ENCODE peak calls at places on chromosomes 13 and 19, in four cellular contexts. C, U, F and A are unnamed samples. For H3K36me3, the result is how much of the 10 kb centered on the place peaks cover.

GRCh38 chr19:33520844-33521479 is 629 bp downstream of the PEPD start:
- DNase-seq in C (peak), F (no peak), U (no peak), A (no peak)

GRCh38 chr13:98308525-98308911 is 131.4 kb upstream of the RNF113B start:
- DNase-seq in F (no peak), U (no peak), C (no peak), A (no peak)

GRCh38 chr19:49896863-49897621 is at the start of gene IL4I1:
- DNase-seq in C (peak), F (no peak), U (no peak), A (peak)

GRCh38 chr13:37392389-37392788 is 206.2 kb downstream of the POSTN start:
- DNase-seq in C (no peak), F (no peak), U (no peak), A (no peak)

GRCh38 chr19:33487901-33488817 is 33.4 kb downstream of the PEPD start:
- DNase-seq in F (no peak), C (no peak), U (no peak), A (no peak)

GRCh38 chr13:77213644-77214043 is 113.2 kb downstream of the MYCBP2 start:
- DNase-seq in F (no peak), C (no peak), U (no peak), A (no peak)

GRCh38 chr13:95754069-95754468 is 77.1 kb downstream of the DNAJC3 start:
- DNase-seq in C (no peak), F (no peak), U (no peak), A (no peak)

GRCh38 chr13:108508263-108508662 is 121.1 kb upstream of the MYO16 start:
- DNase-seq in C (no peak), F (no peak), U (no peak), A (no peak)

GRCh38 chr19:694481-695349 is 537 bp downstream of the PRSS57 start:
- DNase-seq in U (no peak), C (no peak), F (no peak), A (no peak)

GRCh38 chr19:45154064-45154827 is 6.5 kb downstream of the NKPD1 start:
- DNase-seq in U (peak), F (no peak), C (no peak), A (no peak)

GRCh38 chr19:29630661-29631060 is 24.6 kb downstream of the POP4 start:
- DNase-seq in C (no peak), U (no peak), F (no peak), A (no peak)
- H3K36me3 ChIP-seq in C (under half), U (under half), F (under half), A (under half)

GRCh38 chr19:18861917-18862316 is 30.2 kb downstream of the UPF1 start:
- DNase-seq in U (no peak), C (no peak), F (no peak), A (no peak)
- H3K36me3 ChIP-seq in U (under half), C (half or more), F (half or more), A (under half)

DNA sequence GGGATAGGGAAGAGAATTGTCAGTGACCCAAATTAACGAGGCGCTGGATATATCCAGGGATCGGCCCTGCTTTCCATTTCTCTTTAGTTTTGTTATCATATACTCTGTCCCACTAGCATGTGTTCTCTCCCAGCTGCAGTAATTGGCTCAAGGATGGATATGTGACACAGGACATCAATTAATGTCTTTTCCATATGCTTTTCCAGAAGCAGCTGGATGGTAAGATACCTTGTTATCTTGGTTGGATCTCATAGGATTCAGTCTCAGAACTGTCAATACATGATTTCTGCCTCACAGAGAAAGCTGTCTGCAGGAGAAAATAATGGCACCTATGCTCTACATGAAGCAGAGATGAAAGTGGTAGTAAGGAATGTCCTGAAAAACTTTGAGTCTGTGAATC is 157.1 kb upstream of the SPRY2 start:
- DNase-seq in F (no peak), U (no peak), C (no peak), A (no peak)
- H3K36me3 ChIP-seq in F (under half), U (under half), C (under half), A (under half)

DNA sequence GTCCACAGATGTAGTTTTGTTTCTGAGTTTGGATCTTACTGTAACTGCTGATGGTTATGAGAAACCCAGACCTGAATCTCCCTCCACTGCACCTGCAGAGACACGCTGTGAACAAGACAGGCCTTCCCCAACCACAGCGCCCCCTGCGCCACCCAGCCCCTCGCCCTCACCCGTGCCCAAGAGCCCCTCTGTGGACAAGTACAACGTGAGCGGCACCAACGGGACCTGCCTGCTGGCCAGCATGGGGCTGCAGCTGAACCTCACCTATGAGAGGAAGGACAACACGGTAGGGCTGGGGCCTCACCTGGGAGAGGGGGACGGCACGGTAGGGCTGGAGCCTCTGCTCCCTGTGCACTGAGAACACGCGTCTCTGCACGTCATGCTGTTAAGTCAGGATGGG is 22.3 kb downstream of the LAMP1 start:
- DNase-seq in C (no peak), F (no peak), U (no peak), A (no peak)
- H3K36me3 ChIP-seq in C (under half), F (half or more), U (under half), A (under half)

DNA sequence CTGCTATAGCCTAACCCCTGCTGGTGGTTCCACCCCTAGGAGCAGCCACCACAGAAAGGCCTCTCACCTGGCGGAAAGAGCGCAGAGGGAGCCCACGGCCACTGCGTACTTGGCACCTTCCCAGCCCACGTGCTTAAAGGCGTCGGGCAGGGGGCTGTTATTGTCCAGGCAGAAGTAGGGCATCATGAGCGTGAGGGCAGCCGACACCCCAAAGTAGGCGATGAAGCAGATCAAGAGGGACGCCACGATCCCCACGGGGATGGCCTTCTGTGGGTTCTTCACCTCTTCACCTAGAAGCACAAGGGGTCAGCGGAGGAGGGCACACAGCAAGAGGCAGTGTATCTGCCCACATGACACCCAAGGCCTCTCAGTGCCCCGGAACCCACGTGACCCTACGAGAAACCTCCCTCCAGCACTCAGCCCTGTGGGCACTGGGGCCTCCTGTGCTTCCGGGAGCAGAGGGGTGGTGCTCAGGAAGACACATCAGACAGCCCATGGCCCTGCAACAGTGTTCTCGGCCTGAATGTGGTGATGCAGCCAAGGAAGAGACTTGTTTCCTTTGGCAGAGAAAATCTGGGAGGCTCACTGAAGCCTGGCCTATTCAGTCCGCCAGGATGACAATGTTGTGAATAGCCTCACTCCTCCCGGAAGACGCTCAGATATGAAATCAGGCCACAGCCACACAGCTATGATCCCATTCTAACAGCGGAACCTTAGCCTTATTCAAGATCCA is 72.1 kb downstream of the SLC7A1 start:
- DNase-seq in C (no peak), F (no peak), U (no peak), A (no peak)
- H3K36me3 ChIP-seq in C (under half), F (under half), U (under half), A (under half)

GRCh38 chr13:25300861-25301346 is 521 bp upstream of the NUP58 start:
- DNase-seq in U (no peak), F (no peak), C (peak), A (no peak)

GRCh38 chr13:25301347-25302113 is at the start of gene NUP58:
- DNase-seq in C (peak), U (peak), F (peak), A (peak)

GRCh38 chr13:25310891-25311290 is 9.5 kb downstream of the NUP58 start:
- DNase-seq in U (no peak), C (no peak), F (no peak), A (no peak)

GRCh38 chr13:25306671-25307464 is 5.4 kb downstream of the NUP58 start:
- DNase-seq in C (no peak), U (no peak), F (no peak), A (no peak)
- H3K36me3 ChIP-seq in C (under half), U (under half), F (under half), A (under half)

GRCh38 chr19:21843081-21843480 is 7.1 kb upstream of the ZNF43 start:
- DNase-seq in C (no peak), U (no peak), F (no peak), A (no peak)
- H3K36me3 ChIP-seq in C (under half), U (under half), F (under half), A (under half)

DNA sequence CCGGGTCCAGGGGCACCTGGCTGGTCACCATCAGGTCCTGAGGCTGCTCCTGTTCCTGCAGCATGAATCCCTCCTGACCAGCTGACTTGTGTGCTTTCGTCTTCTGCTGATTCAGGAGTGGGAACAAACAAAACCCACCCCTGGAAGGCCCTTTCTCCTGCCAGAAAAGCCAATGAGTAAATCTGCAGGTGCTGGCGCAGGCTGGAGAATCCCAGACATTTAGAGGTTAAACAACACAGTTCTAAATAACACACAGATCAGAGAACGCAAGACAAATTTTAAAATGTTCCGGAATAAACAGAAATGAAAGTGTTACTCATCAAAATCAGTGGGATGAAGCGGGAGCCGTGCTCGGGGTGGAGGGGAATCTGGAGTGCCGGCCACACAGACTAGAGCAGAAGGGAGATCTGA is 60.6 kb upstream of the C13orf46 start:
- DNase-seq in U (no peak), C (no peak), F (no peak), A (no peak)
- H3K36me3 ChIP-seq in U (under half), C (under half), F (under half), A (under half)

DNA sequence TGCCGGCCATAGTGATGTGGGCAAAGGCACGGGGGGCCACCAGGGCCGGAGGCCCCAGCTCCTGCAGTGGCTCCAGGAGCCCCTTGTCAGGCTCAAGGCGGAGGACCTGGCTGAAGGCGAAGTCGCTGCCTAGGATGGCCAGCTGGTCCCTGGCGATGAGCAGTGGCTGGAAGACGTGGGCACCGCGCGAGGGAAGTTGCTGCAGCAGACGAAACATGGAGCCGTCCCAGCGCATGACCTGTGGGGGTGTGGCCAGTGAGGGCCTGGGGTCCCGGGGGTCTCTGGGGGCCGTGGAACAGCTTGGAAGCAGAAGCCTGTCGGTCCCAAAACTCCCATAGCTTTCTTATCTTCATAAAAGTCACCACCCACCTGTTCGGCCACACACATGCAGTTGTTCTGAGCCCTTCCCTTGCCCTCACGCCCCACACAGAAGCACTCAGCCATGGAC is 9.6 kb downstream of the LGI4 start:
- DNase-seq in F (no peak), U (no peak), C (no peak), A (no peak)
- H3K36me3 ChIP-seq in F (under half), U (under half), C (under half), A (under half)